ENCODE peak calls at places on chromosomes 1 and 21, in ten cellular contexts. One of them, this sample, is unnamed.

GRCh38 chr1:212132040-212132439 is 96.5 kb downstream of the DTL start:
- DNase-seq in neural progenitor cell: no peak
- DNase-seq in heart right ventricle: no peak
- DNase-seq in cardiac muscle cell: no peak
- DNase-seq in psoas muscle: no peak
- DNase-seq in uterus: no peak
- DNase-seq in GM23338: no peak
- DNase-seq in NT2/D1: no peak
- DNase-seq in OCI-LY7: no peak
- DNase-seq in CD8-positive, alpha-beta T cell: no peak
- DNase-seq in this sample: no peak

GRCh38 chr1:107499139-107499744 is 358.4 kb downstream of the NTNG1 start:
- DNase-seq in neural progenitor cell: no peak
- DNase-seq in NT2/D1: no peak
- DNase-seq in psoas muscle: no peak
- DNase-seq in CD8-positive, alpha-beta T cell: no peak
- DNase-seq in heart right ventricle: no peak
- DNase-seq in uterus: no peak
- DNase-seq in OCI-LY7: no peak
- DNase-seq in cardiac muscle cell: no peak
- DNase-seq in GM23338: no peak
- DNase-seq in this sample: no peak

GRCh38 chr1:116733466-116734108 is 20.6 kb upstream of the CD2 start:
- DNase-seq in GM23338: no peak
- DNase-seq in cardiac muscle cell: no peak
- DNase-seq in neural progenitor cell: no peak
- DNase-seq in NT2/D1: no peak
- DNase-seq in CD8-positive, alpha-beta T cell: no peak
- DNase-seq in psoas muscle: no peak
- DNase-seq in uterus: no peak
- DNase-seq in OCI-LY7: no peak
- DNase-seq in heart right ventricle: no peak
- DNase-seq in this sample: no peak

GRCh38 chr1:112358798-112359408 is 37.1 kb upstream of the CTTNBP2NL start:
- DNase-seq in cardiac muscle cell: peak; percentile 49
- DNase-seq in neural progenitor cell: peak; percentile 65
- DNase-seq in heart right ventricle: peak; percentile 64
- DNase-seq in NT2/D1: peak; percentile 52
- DNase-seq in CD8-positive, alpha-beta T cell: no peak
- DNase-seq in uterus: peak; percentile 83
- DNase-seq in psoas muscle: peak; percentile 84
- DNase-seq in GM23338: peak; percentile 83
- DNase-seq in OCI-LY7: peak; percentile 43
- DNase-seq in this sample: peak; percentile 49

GRCh38 chr21:46294647-46295176 is 8.6 kb downstream of the YBEY start:
- DNase-seq in uterus: no peak
- DNase-seq in GM23338: no peak
- DNase-seq in CD8-positive, alpha-beta T cell: no peak
- DNase-seq in heart right ventricle: peak; percentile 40
- DNase-seq in NT2/D1: no peak
- DNase-seq in neural progenitor cell: no peak
- DNase-seq in cardiac muscle cell: no peak
- DNase-seq in psoas muscle: no peak
- DNase-seq in OCI-LY7: no peak
- DNase-seq in this sample: no peak

GRCh38 chr21:42097274-42097673 is 26.2 kb downstream of the UMODL1 start:
- DNase-seq in GM23338: no peak
- DNase-seq in psoas muscle: no peak
- DNase-seq in NT2/D1: no peak
- DNase-seq in neural progenitor cell: no peak
- DNase-seq in heart right ventricle: no peak
- DNase-seq in uterus: no peak
- DNase-seq in OCI-LY7: no peak
- DNase-seq in cardiac muscle cell: no peak
- DNase-seq in CD8-positive, alpha-beta T cell: no peak
- DNase-seq in this sample: no peak

GRCh38 chr1:65866439-65866838 is 73.7 kb downstream of the PDE4B start:
- DNase-seq in CD8-positive, alpha-beta T cell: no peak
- DNase-seq in uterus: no peak
- DNase-seq in OCI-LY7: no peak
- DNase-seq in psoas muscle: no peak
- DNase-seq in heart right ventricle: no peak
- DNase-seq in NT2/D1: no peak
- DNase-seq in GM23338: no peak
- DNase-seq in cardiac muscle cell: no peak
- DNase-seq in neural progenitor cell: no peak
- DNase-seq in this sample: no peak

GRCh38 chr1:1462318-1462966 is 9.1 kb upstream of the ATAD3B start:
- DNase-seq in heart right ventricle: peak; percentile 51
- DNase-seq in cardiac muscle cell: peak; percentile 41
- DNase-seq in GM23338: no peak
- DNase-seq in uterus: no peak
- DNase-seq in psoas muscle: no peak
- DNase-seq in neural progenitor cell: no peak
- DNase-seq in CD8-positive, alpha-beta T cell: no peak
- DNase-seq in OCI-LY7: peak; percentile 89
- DNase-seq in NT2/D1: no peak
- DNase-seq in this sample: no peak

GRCh38 chr1:77797991-77798390 is 18.5 kb downstream of the MIGA1 start:
- DNase-seq in heart right ventricle: no peak
- DNase-seq in GM23338: no peak
- DNase-seq in cardiac muscle cell: no peak
- DNase-seq in NT2/D1: no peak
- DNase-seq in CD8-positive, alpha-beta T cell: no peak
- DNase-seq in uterus: no peak
- DNase-seq in neural progenitor cell: no peak
- DNase-seq in psoas muscle: no peak
- DNase-seq in OCI-LY7: no peak
- DNase-seq in this sample: no peak

GRCh38 chr21:44544566-44544965 is 4.6 kb upstream of the KRTAP10-1 start:
- DNase-seq in psoas muscle: no peak
- DNase-seq in cardiac muscle cell: no peak
- DNase-seq in uterus: no peak
- DNase-seq in NT2/D1: no peak
- DNase-seq in OCI-LY7: no peak
- DNase-seq in CD8-positive, alpha-beta T cell: peak; percentile 32
- DNase-seq in heart right ventricle: no peak
- DNase-seq in neural progenitor cell: no peak
- DNase-seq in GM23338: no peak
- DNase-seq in this sample: no peak

GRCh38 chr1:66207484-66207883 is 326.5 kb upstream of the SGIP1 start:
- DNase-seq in CD8-positive, alpha-beta T cell: no peak
- DNase-seq in NT2/D1: no peak
- DNase-seq in heart right ventricle: peak; percentile 10
- DNase-seq in neural progenitor cell: no peak
- DNase-seq in GM23338: no peak
- DNase-seq in psoas muscle: no peak
- DNase-seq in cardiac muscle cell: no peak
- DNase-seq in uterus: no peak
- DNase-seq in OCI-LY7: no peak
- DNase-seq in this sample: no peak

GRCh38 chr1:151611288-151611790 is 511 bp upstream of the SNX27 start:
- DNase-seq in heart right ventricle: no peak
- DNase-seq in GM23338: no peak
- DNase-seq in psoas muscle: no peak
- DNase-seq in OCI-LY7: no peak
- DNase-seq in uterus: no peak
- DNase-seq in neural progenitor cell: no peak
- DNase-seq in CD8-positive, alpha-beta T cell: no peak
- DNase-seq in NT2/D1: no peak
- DNase-seq in cardiac muscle cell: no peak
- DNase-seq in this sample: peak; percentile 51

GRCh38 chr1:78279051-78279450 is 211.7 kb upstream of the PTGFR start:
- DNase-seq in uterus: no peak
- DNase-seq in CD8-positive, alpha-beta T cell: no peak
- DNase-seq in heart right ventricle: no peak
- DNase-seq in NT2/D1: no peak
- DNase-seq in neural progenitor cell: no peak
- DNase-seq in psoas muscle: no peak
- DNase-seq in OCI-LY7: no peak
- DNase-seq in cardiac muscle cell: no peak
- DNase-seq in GM23338: no peak
- DNase-seq in this sample: no peak

GRCh38 chr1:172781513-172782140 is 122.7 kb downstream of the FASLG start:
- DNase-seq in CD8-positive, alpha-beta T cell: no peak
- DNase-seq in psoas muscle: no peak
- DNase-seq in cardiac muscle cell: no peak
- DNase-seq in GM23338: no peak
- DNase-seq in uterus: no peak
- DNase-seq in neural progenitor cell: no peak
- DNase-seq in heart right ventricle: no peak
- DNase-seq in NT2/D1: no peak
- DNase-seq in OCI-LY7: peak; percentile 30
- DNase-seq in this sample: no peak

GRCh38 chr1:64107587-64107986 is 95.8 kb upstream of the UBE2U start:
- DNase-seq in NT2/D1: no peak
- DNase-seq in GM23338: no peak
- DNase-seq in uterus: no peak
- DNase-seq in CD8-positive, alpha-beta T cell: no peak
- DNase-seq in OCI-LY7: no peak
- DNase-seq in cardiac muscle cell: no peak
- DNase-seq in psoas muscle: no peak
- DNase-seq in neural progenitor cell: no peak
- DNase-seq in heart right ventricle: no peak
- DNase-seq in this sample: no peak

GRCh38 chr21:38929652-38930051 is 123.9 kb downstream of the ETS2 start:
- DNase-seq in OCI-LY7: no peak
- DNase-seq in neural progenitor cell: no peak
- DNase-seq in GM23338: no peak
- DNase-seq in uterus: no peak
- DNase-seq in CD8-positive, alpha-beta T cell: no peak
- DNase-seq in NT2/D1: no peak
- DNase-seq in cardiac muscle cell: no peak
- DNase-seq in psoas muscle: no peak
- DNase-seq in heart right ventricle: no peak
- DNase-seq in this sample: no peak

GRCh38 chr1:83857108-83857507 is 141.8 kb downstream of the TTLL7 start:
- DNase-seq in psoas muscle: no peak
- DNase-seq in NT2/D1: no peak
- DNase-seq in uterus: no peak
- DNase-seq in cardiac muscle cell: peak; percentile 30
- DNase-seq in CD8-positive, alpha-beta T cell: no peak
- DNase-seq in OCI-LY7: peak; percentile 34
- DNase-seq in GM23338: peak; percentile 23
- DNase-seq in heart right ventricle: no peak
- DNase-seq in neural progenitor cell: peak; percentile 22
- DNase-seq in this sample: peak; percentile 18

GRCh38 chr1:239418241-239418640 is 31.9 kb downstream of the CHRM3 start:
- DNase-seq in GM23338: no peak
- DNase-seq in psoas muscle: no peak
- DNase-seq in uterus: no peak
- DNase-seq in cardiac muscle cell: no peak
- DNase-seq in OCI-LY7: no peak
- DNase-seq in NT2/D1: no peak
- DNase-seq in neural progenitor cell: no peak
- DNase-seq in CD8-positive, alpha-beta T cell: no peak
- DNase-seq in heart right ventricle: no peak
- DNase-seq in this sample: no peak
- H3K4me1 ChIP-seq in GM23338: no peaks in the 10 kb centered on the region
- H3K4me1 ChIP-seq in psoas muscle: no peaks in the 10 kb centered on the region
- H3K4me1 ChIP-seq in uterus: no peaks in the 10 kb centered on the region
- H3K4me1 ChIP-seq in cardiac muscle cell: no peaks in the 10 kb centered on the region
- H3K4me1 ChIP-seq in OCI-LY7: no peaks in the 10 kb centered on the region
- H3K4me1 ChIP-seq in NT2/D1: no peaks in the 10 kb centered on the region
- H3K4me1 ChIP-seq in neural progenitor cell: no peaks in the 10 kb centered on the region
- H3K4me1 ChIP-seq in CD8-positive, alpha-beta T cell: no peaks in the 10 kb centered on the region
- H3K4me1 ChIP-seq in heart right ventricle: no peaks in the 10 kb centered on the region
- H3K4me1 ChIP-seq in this sample: no peaks in the 10 kb centered on the region

GRCh38 chr1:41728403-41729202 is 190.1 kb downstream of the HIVEP3 start:
- DNase-seq in heart right ventricle: no peak
- DNase-seq in OCI-LY7: peak; percentile 33
- DNase-seq in cardiac muscle cell: peak; percentile 11
- DNase-seq in NT2/D1: no peak
- DNase-seq in GM23338: no peak
- DNase-seq in uterus: no peak
- DNase-seq in psoas muscle: no peak
- DNase-seq in CD8-positive, alpha-beta T cell: no peak
- DNase-seq in neural progenitor cell: no peak
- DNase-seq in this sample: no peak
- H3K4me1 ChIP-seq in heart right ventricle: peaks cover 59% of the 10 kb centered on the region
- H3K4me1 ChIP-seq in OCI-LY7: peaks cover 35% of the 10 kb centered on the region
- H3K4me1 ChIP-seq in cardiac muscle cell: no peaks in the 10 kb centered on the region
- H3K4me1 ChIP-seq in NT2/D1: peaks cover 15% of the 10 kb centered on the region
- H3K4me1 ChIP-seq in GM23338: no peaks in the 10 kb centered on the region
- H3K4me1 ChIP-seq in uterus: no peaks in the 10 kb centered on the region
- H3K4me1 ChIP-seq in psoas muscle: peaks cover 26% of the 10 kb centered on the region
- H3K4me1 ChIP-seq in CD8-positive, alpha-beta T cell: peaks cover 29% of the 10 kb centered on the region
- H3K4me1 ChIP-seq in neural progenitor cell: peaks cover 6% of the 10 kb centered on the region
- H3K4me1 ChIP-seq in this sample: no peaks in the 10 kb centered on the region

GRCh38 chr1:3456449-3456963 is 2.0 kb downstream of the ARHGEF16 start:
- DNase-seq in heart right ventricle: no peak
- DNase-seq in NT2/D1: no peak
- DNase-seq in CD8-positive, alpha-beta T cell: no peak
- DNase-seq in psoas muscle: peak; percentile 6
- DNase-seq in GM23338: no peak
- DNase-seq in OCI-LY7: no peak
- DNase-seq in uterus: no peak
- DNase-seq in cardiac muscle cell: no peak
- DNase-seq in neural progenitor cell: no peak
- DNase-seq in this sample: peak; percentile 88
- H3K4me1 ChIP-seq in heart right ventricle: peaks cover 37% of the 10 kb centered on the region
- H3K4me1 ChIP-seq in NT2/D1: peaks cover 26% of the 10 kb centered on the region
- H3K4me1 ChIP-seq in CD8-positive, alpha-beta T cell: peaks cover 11% of the 10 kb centered on the region
- H3K4me1 ChIP-seq in psoas muscle: peaks cover 46% of the 10 kb centered on the region
- H3K4me1 ChIP-seq in GM23338: peaks cover 18% of the 10 kb centered on the region
- H3K4me1 ChIP-seq in OCI-LY7: no peaks in the 10 kb centered on the region
- H3K4me1 ChIP-seq in uterus: no peaks in the 10 kb centered on the region
- H3K4me1 ChIP-seq in cardiac muscle cell: no peaks in the 10 kb centered on the region
- H3K4me1 ChIP-seq in neural progenitor cell: peaks cover 13% of the 10 kb centered on the region
- H3K4me1 ChIP-seq in this sample: peaks cover 5% of the 10 kb centered on the region

GRCh38 chr1:17922833-17923232 is 167.7 kb downstream of the ACTL8 start:
- DNase-seq in psoas muscle: peak; percentile 19
- DNase-seq in CD8-positive, alpha-beta T cell: no peak
- DNase-seq in uterus: no peak
- DNase-seq in NT2/D1: peak; percentile 23
- DNase-seq in GM23338: peak; percentile 84
- DNase-seq in neural progenitor cell: peak; percentile 86
- DNase-seq in OCI-LY7: peak; percentile 61
- DNase-seq in heart right ventricle: peak; percentile 27
- DNase-seq in cardiac muscle cell: peak; percentile 80
- DNase-seq in this sample: peak; percentile 15
- H3K4me1 ChIP-seq in psoas muscle: no peaks in the 10 kb centered on the region
- H3K4me1 ChIP-seq in CD8-positive, alpha-beta T cell: no peaks in the 10 kb centered on the region
- H3K4me1 ChIP-seq in uterus: no peaks in the 10 kb centered on the region
- H3K4me1 ChIP-seq in NT2/D1: no peaks in the 10 kb centered on the region
- H3K4me1 ChIP-seq in GM23338: no peaks in the 10 kb centered on the region
- H3K4me1 ChIP-seq in neural progenitor cell: peaks cover 15% of the 10 kb centered on the region
- H3K4me1 ChIP-seq in OCI-LY7: no peaks in the 10 kb centered on the region
- H3K4me1 ChIP-seq in heart right ventricle: no peaks in the 10 kb centered on the region
- H3K4me1 ChIP-seq in cardiac muscle cell: peaks cover 9% of the 10 kb centered on the region
- H3K4me1 ChIP-seq in this sample: no peaks in the 10 kb centered on the region